ENCODE peak calls at places on chromosomes 4 and X, in five cellular contexts. N is K562, O is transverse colon, X is ovary, C is HepG2. P is an unnamed sample.
A peak's percentile ranks its signal among the peaks of the same experiment; 100 is the strongest.

GRCh38 chr4:23962462-23962861 is 72.6 kb upstream of the PPARGC1A start:
- DNase-seq in N (no peak), O (no peak), X (no peak), C (peak; percentile 74), P (no peak)

GRCh38 chrX:5113128-5113527 is 1115.5 kb downstream of the NLGN4X start:
- DNase-seq in N (peak; percentile 2), O (no peak), X (no peak), C (no peak), P (no peak)

GRCh38 chr4:6844986-6845385 is 62.5 kb downstream of the KIAA0232 start:
- DNase-seq in N (peak; percentile 61), O (no peak), X (no peak), C (no peak), P (no peak)

GRCh38 chrX:150958177-150958576 is 25.0 kb upstream of the HMGB3 start:
- DNase-seq in N (no peak), O (no peak), X (no peak), C (no peak), P (no peak)

GRCh38 chr4:10587296-10587695 is 97.3 kb downstream of the CLNK start:
- DNase-seq in N (no peak), O (no peak), X (no peak), C (no peak), P (no peak)

GRCh38 chr4:26748805-26749204 is 111.8 kb upstream of the STIM2 start:
- DNase-seq in N (no peak), O (no peak), X (no peak), C (no peak), P (no peak)

GRCh38 chr4:166941629-166942028 is 292.7 kb downstream of the SPOCK3 start:
- DNase-seq in N (no peak), O (no peak), X (no peak), C (no peak), P (no peak)

GRCh38 chrX:72268601-72269365 is 8.3 kb downstream of the RPS4X start:
- DNase-seq in N (no peak), O (no peak), X (no peak), C (no peak), P (no peak)

GRCh38 chrX:119427024-119427794 is 28.1 kb downstream of the SLC25A43 start:
- DNase-seq in N (peak; percentile 66), O (peak; percentile 35), X (no peak), C (no peak), P (no peak)

GRCh38 chr4:86338989-86339388 is 20.9 kb downstream of the MAPK10 start:
- DNase-seq in N (no peak), O (no peak), X (no peak), C (no peak), P (no peak)

GRCh38 chr4:161419822-161420221 is 744.0 kb downstream of the FSTL5 start:
- DNase-seq in N (no peak), O (no peak), X (no peak), C (peak; percentile 1), P (no peak)

GRCh38 chr4:139774759-139775487 is 109.3 kb downstream of the MGST2 start:
- DNase-seq in N (no peak), O (no peak), X (no peak), C (no peak), P (no peak)

GRCh38 chrX:9907645-9908387 is 59.3 kb upstream of the CLDN34 start:
- DNase-seq in N (no peak), O (no peak), X (no peak), C (no peak), P (no peak)

GRCh38 chr4:101232074-101232776 is 115.1 kb downstream of the PPP3CA start:
- DNase-seq in N (no peak), O (no peak), X (peak; percentile 16), C (no peak), P (peak; percentile 22)

GRCh38 chr4:84681488-84682274 is 98.8 kb downstream of the CDS1 start:
- DNase-seq in N (peak; percentile 49), O (peak; percentile 37), X (no peak), C (peak; percentile 38), P (peak; percentile 38)

GRCh38 chrX:99305573-99305972 is 1104.5 kb downstream of the PCDH19 start:
- DNase-seq in N (no peak), O (no peak), X (no peak), C (no peak), P (no peak)

GRCh38 chr4:77358315-77358928 is 201.4 kb downstream of the CCNG2 start:
- DNase-seq in N (peak; percentile 28), O (no peak), X (no peak), C (peak; percentile 19), P (no peak)

GRCh38 chrX:74119016-74119910 is 184.7 kb upstream of the ZCCHC13 start:
- DNase-seq in N (no peak), O (no peak), X (no peak), C (no peak), P (no peak)

GRCh38 chr4:174260099-174260498 is 23.4 kb downstream of the FBXO8 start:
- DNase-seq in N (no peak), O (no peak), X (no peak), C (peak; percentile 70), P (no peak)

GRCh38 chrX:123859828-123860505 is at the start of gene XIAP:
- DNase-seq in N (peak; percentile 90), O (peak; percentile 86), X (peak; percentile 81), C (peak; percentile 82), P (peak; percentile 93)

GRCh38 chrX:96474357-96475125 is 210.1 kb upstream of the DIAPH2 start:
- DNase-seq in N (no peak), O (no peak), X (no peak), C (no peak), P (no peak)

GRCh38 chr4:184117662-184118199 is 99.9 kb downstream of the ENPP6 start:
- DNase-seq in N (no peak), O (no peak), X (no peak), C (no peak), P (no peak)

GRCh38 chrX:118773782-118774181 is 46.4 kb downstream of the IL13RA1 start:
- DNase-seq in N (no peak), O (peak; percentile 56), X (no peak), C (no peak), P (no peak)

GRCh38 chrX:19372170-19373033 is 28.7 kb downstream of the PDHA1 start:
- DNase-seq in N (peak; percentile 69), O (peak; percentile 67), X (peak; percentile 68), C (peak; percentile 32), P (peak; percentile 20)

GRCh38 chrX:83658731-83659130 is 150.6 kb downstream of the POU3F4 start:
- DNase-seq in N (peak; percentile 0), O (no peak), X (no peak), C (peak; percentile 2), P (no peak)

GRCh38 chr4:113094802-113095201 is 45.3 kb downstream of the ANK2 start:
- DNase-seq in N (peak; percentile 8), O (no peak), X (no peak), C (no peak), P (no peak)

GRCh38 chrX:44971674-44972073 is 98.7 kb downstream of the KDM6A start:
- DNase-seq in N (peak; percentile 69), O (no peak), X (no peak), C (no peak), P (no peak)

GRCh38 chr4:75654905-75655304 is 18.3 kb downstream of the G3BP2 start:
- DNase-seq in N (no peak), O (no peak), X (no peak), C (no peak), P (no peak)

GRCh38 chrX:104566921-104567501 is 1.0 kb downstream of the IL1RAPL2 start:
- DNase-seq in N (no peak), O (no peak), X (no peak), C (no peak), P (no peak)
- TF ChIP-seq EP300 in N (no peak), O (no peak), X (no peak), C (no peak), P (no peak)

GRCh38 chrX:2700405-2701320 is 9.6 kb downstream of the CD99 start:
- DNase-seq in N (no peak), O (no peak), X (no peak), C (no peak), P (no peak)

GRCh38 chrX:2705461-2705860 is 14.4 kb downstream of the CD99 start:
- DNase-seq in N (no peak), O (no peak), X (no peak), C (no peak), P (no peak)

GRCh38 chrX:2701600-2701999 is 10.5 kb downstream of the CD99 start:
- DNase-seq in N (no peak), O (no peak), X (no peak), C (no peak), P (no peak)

GRCh38 chrX:2705036-2705435 is 13.9 kb downstream of the CD99 start:
- DNase-seq in N (no peak), O (no peak), X (no peak), C (no peak), P (no peak)

DNA sequence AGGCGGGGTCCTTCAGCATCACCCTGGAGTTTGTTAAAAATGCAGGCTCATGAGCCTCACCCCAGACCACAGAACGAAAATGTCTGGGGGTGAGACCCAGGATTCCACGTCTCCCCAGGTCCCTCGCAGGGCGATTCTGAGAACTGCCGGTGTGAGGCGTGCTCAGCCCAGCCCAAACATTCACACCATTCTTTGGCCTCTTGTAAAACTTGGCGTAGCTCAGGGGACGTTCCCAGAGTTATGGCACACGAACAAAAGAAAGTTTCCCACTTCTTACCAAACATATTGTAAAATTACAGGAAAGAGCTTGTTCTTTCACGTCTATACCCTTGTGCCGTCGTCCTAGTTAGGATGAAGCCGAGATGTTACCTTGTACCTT is 12.9 kb downstream of the CD99 start:
- DNase-seq in N (no peak), O (peak; percentile 55), X (no peak), C (no peak), P (no peak)
- TF ChIP-seq EP300 in N (no peak), O (peak; percentile 84), X (no peak), C (no peak), P (no peak)

GRCh38 chr4:5051210-5051691 is at the start of gene STK32B:
- DNase-seq in N (peak; percentile 63), O (peak; percentile 28), X (peak; percentile 66), C (no peak), P (peak; percentile 38)
- TF ChIP-seq EP300 in N (no peak), O (no peak), X (no peak), C (no peak), P (no peak)

GRCh38 chrX:12153317-12153716 is 15.0 kb downstream of the FRMPD4 start:
- DNase-seq in N (no peak), O (no peak), X (no peak), C (no peak), P (no peak)

GRCh38 chrX:12153741-12154140 is 15.5 kb downstream of the FRMPD4 start:
- DNase-seq in N (no peak), O (no peak), X (no peak), C (no peak), P (no peak)

GRCh38 chrX:12145402-12145801 is 7.1 kb downstream of the FRMPD4 start:
- DNase-seq in N (no peak), O (no peak), X (no peak), C (no peak), P (no peak)

DNA sequence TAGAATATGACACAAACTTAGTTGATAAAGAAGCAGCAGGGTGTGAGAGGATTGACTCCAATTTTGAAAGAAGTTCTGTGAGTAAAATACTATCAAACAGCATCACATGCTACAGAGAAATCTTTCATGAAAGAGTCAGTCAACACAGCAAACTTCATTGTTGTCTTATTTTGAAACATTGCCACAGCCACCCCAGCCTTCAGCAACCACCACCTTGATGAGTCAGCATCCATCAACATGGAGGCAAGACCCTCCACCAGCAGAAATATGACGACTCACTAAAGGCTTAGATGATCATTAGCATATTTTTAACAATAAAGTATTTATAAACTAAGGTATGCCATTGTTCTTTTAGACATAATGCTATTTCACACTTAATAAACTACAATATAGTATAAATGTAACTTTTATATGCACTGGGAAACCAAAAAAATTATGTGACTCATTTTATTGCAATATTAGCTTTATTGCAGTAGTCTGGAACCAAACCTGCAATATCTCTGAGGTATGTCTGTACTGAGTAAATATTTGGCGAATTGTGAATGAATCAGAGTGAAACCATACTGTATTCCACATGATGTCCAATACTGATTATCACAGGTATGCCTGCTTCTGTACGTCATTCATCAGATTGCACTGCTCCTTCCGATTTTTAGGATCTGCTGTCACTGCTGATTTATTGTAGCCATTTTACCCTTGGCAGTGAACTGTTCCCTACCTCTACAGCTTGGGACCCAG is 11.6 kb downstream of the FRMPD4 start:
- DNase-seq in N (no peak), O (no peak), X (no peak), C (no peak), P (no peak)
- TF ChIP-seq EP300 in N (no peak), O (no peak), X (no peak), C (no peak), P (no peak)